ENCODE peak calls at places on chromosome 13, in four cellular contexts. R is IMR-90, H is neural progenitor cell, D is PC-3. F is an unnamed sample.

GRCh38 chr13:80654638-80655249 is 313.8 kb upstream of the SPRY2 start:
- DNase-seq in R (no peak), H (no peak), D (no peak), F (no peak)

GRCh38 chr13:97307544-97307881 is 85.4 kb downstream of the MBNL2 start:
- DNase-seq in H (no peak), R (no peak), D (no peak), F (no peak)

GRCh38 chr13:41458939-41459753 is 1.8 kb downstream of the RGCC start:
- DNase-seq in R (peak; percentile 72), D (peak; percentile 59), H (peak; percentile 22), F (peak; percentile 29)

GRCh38 chr13:49046534-49046933 is 70.8 kb downstream of the FNDC3A start:
- DNase-seq in D (no peak), R (peak; percentile 29), H (no peak), F (peak; percentile 55)

GRCh38 chr13:40060318-40061007 is 405.0 kb downstream of the COG6 start:
- DNase-seq in H (no peak), D (peak; percentile 60), R (no peak), F (peak; percentile 71)

GRCh38 chr13:46676378-46676725 is 120.6 kb downstream of the ESD start:
- DNase-seq in H (no peak), R (no peak), D (peak; percentile 36), F (no peak)

GRCh38 chr13:49213997-49214916 is 5.9 kb upstream of the MLNR start:
- DNase-seq in R (no peak), D (no peak), H (no peak), F (no peak)

GRCh38 chr13:113777311-113778260 is 18.6 kb downstream of the TMEM255B start:
- DNase-seq in R (peak; percentile 17), H (peak; percentile 88), D (no peak), F (peak; percentile 16)

GRCh38 chr13:30395192-30396158 is 26.8 kb upstream of the UBE2L5 start:
- DNase-seq in D (peak; percentile 79), H (peak; percentile 40), R (peak; percentile 93), F (peak; percentile 91)

GRCh38 chr13:27775943-27776342 is 16.3 kb upstream of the GSX1 start:
- DNase-seq in D (peak; percentile 58), R (no peak), H (peak; percentile 66), F (no peak)

GRCh38 chr13:46698910-46699460 is 98.0 kb downstream of the ESD start:
- DNase-seq in R (peak; percentile 69), D (no peak), H (no peak), F (peak; percentile 13)

GRCh38 chr13:89827552-89827951 is 1519.9 kb upstream of the MIR17HG start:
- DNase-seq in R (no peak), D (no peak), H (no peak), F (peak; percentile 50)

GRCh38 chr13:29847501-29847983 is 2.9 kb downstream of the UBL3 start:
- DNase-seq in H (peak; percentile 14), D (peak; percentile 46), R (peak; percentile 64), F (peak; percentile 59)

GRCh38 chr13:27960362-27961226 is 8.5 kb downstream of the CDX2 start:
- DNase-seq in D (peak; percentile 78), H (peak; percentile 89), R (no peak), F (no peak)

GRCh38 chr13:93959796-93960533 is 519.5 kb downstream of the DCT start:
- DNase-seq in R (peak; percentile 46), D (peak; percentile 42), H (no peak), F (no peak)

GRCh38 chr13:96809366-96810096 is 184.7 kb downstream of the OXGR1 start:
- DNase-seq in H (no peak), D (no peak), R (no peak), F (no peak)

GRCh38 chr13:110902370-110902769 is 12.5 kb downstream of the ANKRD10 start:
- DNase-seq in H (no peak), D (no peak), R (peak; percentile 61), F (peak; percentile 41)
- H3K4me2 ChIP-seq in H (no peak overlapping the region), D (no peak overlapping the region), R (no peak overlapping the region), F (peak overlapping the region; percentile 32)

DNA sequence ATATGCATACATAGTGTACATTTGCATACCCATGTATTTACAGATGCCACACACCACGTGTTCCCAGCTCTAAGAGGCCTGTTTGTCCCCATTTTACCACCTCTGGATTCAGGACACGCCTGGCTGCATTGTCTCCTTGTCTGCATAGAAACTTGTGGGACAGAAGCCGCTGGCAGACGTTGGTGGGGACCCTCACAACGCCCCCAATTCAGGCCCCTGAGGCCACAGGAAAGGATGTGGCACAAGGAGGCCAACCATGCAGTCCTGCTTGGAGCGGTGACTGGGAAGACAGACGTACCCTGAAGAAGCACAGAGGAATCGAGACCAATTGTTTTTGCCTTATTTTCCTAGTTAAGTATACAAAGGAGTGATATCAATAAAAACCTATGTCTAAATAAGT is 96.1 kb downstream of the ANKRD10 start:
- DNase-seq in H (no peak), D (no peak), R (no peak), F (no peak)
- H3K9ac ChIP-seq in H (no peak overlapping the region), D (no peak overlapping the region), R (no peak overlapping the region), F (no peak overlapping the region)

GRCh38 chr13:79480954-79481684 is at the start of gene NDFIP2:
- DNase-seq in R (peak; percentile 80), H (peak; percentile 88), D (peak; percentile 87), F (peak; percentile 88)
- TF ChIP-seq CTCF in R (no peak), H (no peak), D (no peak), F (no peak)

GRCh38 chr13:99278843-99279242 is 20.7 kb upstream of the GPR18 start:
- DNase-seq in H (no peak), R (no peak), D (no peak), F (no peak)
- H3K4me2 ChIP-seq in H (no peak overlapping the region), R (no peak overlapping the region), D (no peak overlapping the region), F (no peak overlapping the region)

GRCh38 chr13:52033039-52033438 is 8.5 kb downstream of the UTP14C start:
- DNase-seq in R (no peak), D (no peak), H (no peak), F (no peak)

GRCh38 chr13:52034616-52035226 is 10.2 kb downstream of the UTP14C start:
- DNase-seq in D (no peak), H (no peak), R (peak; percentile 20), F (no peak)

GRCh38 chr13:52036037-52036436 is 11.5 kb downstream of the UTP14C start:
- DNase-seq in D (no peak), R (no peak), H (no peak), F (no peak)
- H3K9ac ChIP-seq in D (no peak overlapping the region), R (no peak overlapping the region), H (no peak overlapping the region), F (no peak overlapping the region)

GRCh38 chr13:38577048-38577447 is 109.8 kb upstream of the FREM2 start:
- DNase-seq in R (no peak), H (peak; percentile 32), D (no peak), F (peak; percentile 3)

GRCh38 chr13:38582133-38582532 is 104.7 kb upstream of the FREM2 start:
- DNase-seq in H (peak; percentile 61), R (peak; percentile 16), D (peak; percentile 59), F (peak; percentile 38)
- TF ChIP-seq CTCF in H (peak; percentile 67), R (peak; percentile 35), D (peak; percentile 63), F (peak; percentile 35)

GRCh38 chr13:107447591-107447990 is 767.7 kb downstream of the LIG4 start:
- DNase-seq in H (no peak), D (no peak), R (no peak), F (no peak)
- H3K4me2 ChIP-seq in H (no peak overlapping the region), D (no peak overlapping the region), R (no peak overlapping the region), F (no peak overlapping the region)

GRCh38 chr13:77207943-77208342 is 119.0 kb downstream of the MYCBP2 start:
- DNase-seq in R (peak; percentile 96), D (peak; percentile 10), H (no peak), F (peak; percentile 92)
- H3K9ac ChIP-seq in R (no peak overlapping the region), D (no peak overlapping the region), H (no peak overlapping the region), F (no peak overlapping the region)

GRCh38 chr13:110705826-110706569 is at the start of gene CARS2:
- DNase-seq in H (peak; percentile 97), D (peak; percentile 94), R (peak; percentile 91), F (peak; percentile 95)
- TF ChIP-seq CTCF in H (no peak), D (no peak), R (peak; percentile 15), F (no peak)

F was measured in fibroblast of lung.